ENCODE peak calls at places on chromosomes 13 and 19, in ten cellular contexts. B is adrenal gland, N is left ventricle myocardium inferior, X is A549, O is iPS DF 6.9, C is cardiac muscle cell, R is neuronal stem cell, F is neural progenitor cell, J is fibroblast of pulmonary artery, V is fibroblast of the aortic adventitia. A is an unnamed sample.

GRCh38 chr19:48170817-48171347 is 402 bp downstream of the ZSWIM9 start:
- DNase-seq in B (peak; percentile 31), N (no peak), X (no peak), O (no peak), C (no peak), R (no peak), F (peak; percentile 36), J (no peak), V (no peak), A (no peak)

GRCh38 chr13:107964356-107964755 is 251.0 kb downstream of the LIG4 start:
- DNase-seq in B (no peak), N (no peak), X (no peak), O (no peak), C (peak; percentile 1), R (no peak), F (no peak), J (peak; percentile 0), V (no peak), A (no peak)

GRCh38 chr19:5806133-5806489 is 1.2 kb downstream of the NRTN start:
- DNase-seq in B (no peak), N (no peak), X (no peak), O (no peak), C (no peak), R (no peak), F (no peak), J (no peak), V (no peak), A (no peak)

GRCh38 chr19:33956941-33957340 is 160.3 kb downstream of the KCTD15 start:
- DNase-seq in B (no peak), N (no peak), X (no peak), O (no peak), C (no peak), R (no peak), F (no peak), J (no peak), V (no peak), A (no peak)

GRCh38 chr13:114022876-114023275 is 49.0 kb upstream of the C13orf46 start:
- DNase-seq in B (no peak), N (no peak), X (no peak), O (no peak), C (no peak), R (no peak), F (no peak), J (no peak), V (no peak), A (no peak)

GRCh38 chr13:73765651-73766384 is 368.4 kb downstream of the KLF12 start:
- DNase-seq in B (peak; percentile 54), N (peak; percentile 84), X (no peak), O (no peak), C (peak; percentile 91), R (peak; percentile 78), F (peak; percentile 91), J (peak; percentile 92), V (peak; percentile 68), A (peak; percentile 95)

GRCh38 chr19:17235618-17236413 is 9.8 kb downstream of the OCEL1 start:
- DNase-seq in B (peak; percentile 71), N (peak; percentile 76), X (peak; percentile 88), O (no peak), C (peak; percentile 78), R (peak; percentile 74), F (peak; percentile 91), J (peak; percentile 76), V (peak; percentile 65), A (peak; percentile 82)

GRCh38 chr19:57747472-57747807 is 825 bp downstream of the ZNF776 start:
- DNase-seq in B (no peak), N (no peak), X (no peak), O (no peak), C (no peak), R (no peak), F (no peak), J (no peak), V (no peak), A (no peak)

GRCh38 chr13:73833331-73834070 is 300.7 kb downstream of the KLF12 start:
- DNase-seq in B (no peak), N (no peak), X (no peak), O (no peak), C (no peak), R (no peak), F (no peak), J (no peak), V (no peak), A (no peak)

GRCh38 chr19:6071103-6071485 is 39.2 kb downstream of the RFX2 start:
- DNase-seq in B (no peak), N (no peak), X (no peak), O (no peak), C (peak; percentile 72), R (no peak), F (no peak), J (peak; percentile 77), V (peak; percentile 94), A (no peak)

GRCh38 chr19:4877753-4878490 is 10.5 kb upstream of the PLIN3 start:
- DNase-seq in B (no peak), N (peak; percentile 60), X (no peak), O (no peak), C (no peak), R (no peak), F (peak; percentile 66), J (no peak), V (no peak), A (no peak)

GRCh38 chr19:41626877-41627276 is at the start of gene CEACAM4:
- DNase-seq in B (no peak), N (peak; percentile 36), X (no peak), O (no peak), C (no peak), R (no peak), F (no peak), J (no peak), V (no peak), A (no peak)
- H3K4me3 ChIP-seq in B (no peak within 1 kb of the TSS), N (peak within 1 kb of the TSS; percentile 32), X (no peak within 1 kb of the TSS), O (no peak within 1 kb of the TSS), C (no peak within 1 kb of the TSS), R (no peak within 1 kb of the TSS), F (no peak within 1 kb of the TSS), J (no peak within 1 kb of the TSS), V (no peak within 1 kb of the TSS), A (no peak within 1 kb of the TSS)

DNA sequence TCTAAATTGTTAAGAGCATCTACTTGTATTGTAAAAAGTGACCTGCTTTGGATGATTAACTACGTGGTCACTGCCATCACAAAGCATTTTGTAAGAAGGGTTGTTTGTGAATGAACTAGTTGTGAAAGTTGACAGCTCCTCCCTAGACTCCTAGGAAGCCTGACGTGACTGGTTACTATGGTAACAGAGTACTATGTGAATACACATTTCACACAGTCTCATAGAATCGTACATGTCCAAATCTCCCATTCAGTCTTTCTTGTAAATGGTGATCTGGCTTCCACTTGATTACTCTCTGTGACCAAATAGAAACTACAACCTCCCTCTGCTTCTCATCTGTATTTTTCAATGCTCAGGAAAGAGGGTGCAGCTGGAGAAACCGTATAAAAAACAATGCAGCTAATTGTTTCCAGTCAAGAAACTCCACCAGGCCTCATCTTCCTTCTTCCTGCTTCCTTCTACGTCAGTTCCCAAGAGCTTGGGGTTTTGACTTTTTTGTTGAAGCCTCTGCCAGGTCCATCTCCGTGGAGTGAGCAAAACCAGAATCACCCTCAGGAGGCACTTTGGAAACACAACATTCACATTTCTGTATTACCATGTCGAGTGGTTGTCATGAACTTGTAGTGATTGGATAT is 83.4 kb downstream of the GPC6 start:
- DNase-seq in B (no peak), N (no peak), X (peak; percentile 64), O (no peak), C (peak; percentile 95), R (peak; percentile 45), F (peak; percentile 29), J (peak; percentile 95), V (peak; percentile 72), A (no peak)
- H3K4me3 ChIP-seq in B (no peak overlapping the region), N (no peak overlapping the region), X (no peak overlapping the region), O (no peak overlapping the region), C (no peak overlapping the region), R (no peak overlapping the region), F (no peak overlapping the region), J (no peak overlapping the region), V (no peak overlapping the region), A (no peak overlapping the region)

GRCh38 chr13:72638059-72638815 is 89.2 kb downstream of the MZT1 start:
- DNase-seq in B (no peak), N (no peak), X (no peak), O (peak; percentile 18), C (no peak), R (no peak), F (no peak), J (no peak), V (no peak), A (no peak)

GRCh38 chr13:72639377-72639776 is 88.1 kb downstream of the MZT1 start:
- DNase-seq in B (no peak), N (no peak), X (no peak), O (no peak), C (no peak), R (no peak), F (no peak), J (no peak), V (no peak), A (no peak)

GRCh38 chr13:72637561-72637960 is 89.9 kb downstream of the MZT1 start:
- DNase-seq in B (no peak), N (no peak), X (no peak), O (no peak), C (no peak), R (no peak), F (peak; percentile 53), J (no peak), V (no peak), A (no peak)

DNA sequence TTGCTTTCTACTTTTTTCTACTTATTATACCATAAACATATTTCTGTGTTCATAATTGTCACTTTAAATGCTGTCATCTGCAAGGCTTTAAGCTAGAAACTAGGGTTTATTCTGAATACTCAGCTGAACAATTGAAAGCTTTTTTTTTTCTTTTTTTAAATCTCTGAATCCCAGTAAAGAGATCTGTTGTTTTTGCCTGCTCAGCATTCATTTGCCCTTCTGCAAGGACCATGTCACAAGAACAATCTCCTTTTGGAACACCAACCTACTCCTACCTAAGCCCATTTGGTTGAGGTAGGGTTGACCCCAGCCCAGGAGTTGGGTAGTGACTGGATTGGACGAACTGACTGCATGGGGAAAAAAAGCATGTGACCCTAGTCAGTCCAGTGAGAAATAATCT is 92.6 kb downstream of the MZT1 start:
- DNase-seq in B (no peak), N (no peak), X (no peak), O (no peak), C (no peak), R (no peak), F (no peak), J (no peak), V (no peak), A (no peak)
- H3K4me3 ChIP-seq in B (no peak overlapping the region), N (no peak overlapping the region), X (no peak overlapping the region), O (no peak overlapping the region), C (no peak overlapping the region), R (no peak overlapping the region), F (no peak overlapping the region), J (no peak overlapping the region), V (no peak overlapping the region), A (no peak overlapping the region)

DNA sequence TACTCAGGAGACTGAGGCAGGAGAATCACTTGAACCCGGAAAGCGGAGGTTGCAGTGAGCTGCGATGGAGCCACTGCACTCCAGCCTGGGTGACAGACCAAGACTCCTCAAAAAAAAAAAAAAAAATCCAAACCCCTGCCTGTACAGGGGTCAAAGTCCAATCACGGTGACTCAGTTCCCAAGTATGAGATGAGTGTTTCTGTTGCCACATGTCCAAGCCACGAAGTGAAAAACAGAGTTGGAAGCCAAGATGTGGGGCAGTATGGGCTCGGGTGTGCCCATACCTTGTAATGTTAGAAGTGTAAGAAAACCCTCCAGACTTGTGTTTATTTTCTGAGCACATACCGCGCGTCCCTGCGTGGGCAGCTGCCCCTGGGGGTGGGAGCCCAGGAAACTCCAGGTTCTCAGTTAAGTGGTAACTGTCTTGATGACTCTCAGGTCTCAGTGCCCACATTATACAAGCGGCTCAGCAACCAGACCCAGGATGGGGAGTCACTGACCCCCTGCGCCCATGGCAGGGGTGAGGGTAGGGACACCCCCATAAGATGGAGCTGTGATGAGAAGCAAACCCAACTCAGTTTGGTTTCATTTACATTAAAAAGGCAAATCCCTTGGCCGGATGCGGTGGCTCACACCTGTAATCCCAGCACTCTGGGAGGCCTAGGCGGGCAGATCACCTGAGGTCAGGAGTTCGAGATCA is 1.2 kb upstream of the GPX4 start:
- DNase-seq in B (peak; percentile 91), N (no peak), X (peak; percentile 94), O (no peak), C (peak; percentile 99), R (no peak), F (no peak), J (peak; percentile 99), V (peak; percentile 100), A (peak; percentile 66)
- H3K4me3 ChIP-seq in B (no peak overlapping the region), N (peak overlapping the region; percentile 95), X (no peak overlapping the region), O (no peak overlapping the region), C (no peak overlapping the region), R (no peak overlapping the region), F (no peak overlapping the region), J (peak overlapping the region; percentile 25), V (peak overlapping the region; percentile 18), A (no peak overlapping the region)

A was measured in thyroid gland.